ENCODE peak calls at places on chromosomes 12 and 14, in five cellular contexts. B is adipocyte; K is stimulated activated CD8-positive, alpha-beta memory T cell treated with anti-CD3 and anti-CD28 coated beads, Interleukin-15, amount 100 ng/mL, for 1 hour; F is RKO; Q is skeletal muscle cell. C is an unnamed sample.

GRCh38 chr12:104524026-104524425 is 67.3 kb downstream of the CHST11 start:
- DNase-seq in B (peak), K (no peak), F (no peak), Q (no peak), C (peak)

GRCh38 chr12:104715562-104716182 is 242.4 kb downstream of the SLC41A2 start:
- DNase-seq in B (no peak), K (no peak), F (no peak), Q (no peak), C (no peak)

GRCh38 chr12:25924535-25925001 is 33.9 kb upstream of the RASSF8 start:
- DNase-seq in B (no peak), K (no peak), F (no peak), Q (no peak), C (no peak)

GRCh38 chr14:64800000-64800399 is 79.7 kb downstream of the SPTB start:
- DNase-seq in B (peak), K (no peak), F (peak), Q (no peak), C (peak)

GRCh38 chr14:87049886-87050820 is 942.8 kb downstream of the GALC start:
- DNase-seq in B (peak), K (no peak), F (peak), Q (no peak), C (peak)

GRCh38 chr12:65759735-65760134 is 64.5 kb upstream of the HMGA2 start:
- DNase-seq in B (no peak), K (no peak), F (no peak), Q (no peak), C (no peak)

GRCh38 chr14:101031721-101032120 is 128.2 kb upstream of the RTL1 start:
- DNase-seq in B (no peak), K (no peak), F (no peak), Q (no peak), C (no peak)

GRCh38 chr14:75088566-75089373 is 19.3 kb downstream of the ZC2HC1C start:
- DNase-seq in B (peak), K (peak), F (peak), Q (no peak), C (peak)

GRCh38 chr12:62133440-62133839 is 126.8 kb upstream of the USP15 start:
- DNase-seq in B (no peak), K (no peak), F (no peak), Q (no peak), C (no peak)

GRCh38 chr12:53223391-53224267 is 8.4 kb downstream of the RARG start:
- DNase-seq in B (peak), K (no peak), F (no peak), Q (no peak), C (peak)

GRCh38 chr14:58133739-58134138 is 18.3 kb downstream of the ARMH4 start:
- DNase-seq in B (peak), K (no peak), F (peak), Q (no peak), C (peak)

GRCh38 chr12:96907681-96908163 is 665 bp downstream of the NEDD1 start:
- DNase-seq in B (peak), K (no peak), F (peak), Q (no peak), C (peak)

GRCh38 chr12:67747869-67748760 is 99.6 kb downstream of the DYRK2 start:
- DNase-seq in B (peak), K (no peak), F (peak), Q (no peak), C (peak)

GRCh38 chr14:43003845-43004244 is 1397.2 kb downstream of the LRFN5 start:
- DNase-seq in B (no peak), K (no peak), F (peak), Q (no peak), C (peak)

GRCh38 chr14:103973354-103973753 is 31.0 kb upstream of the RD3L start:
- DNase-seq in B (no peak), K (no peak), F (no peak), Q (no peak), C (no peak)

GRCh38 chr12:15629108-15629507 is 160.1 kb downstream of the EPS8 start:
- DNase-seq in B (peak), K (no peak), F (no peak), Q (peak), C (peak)

C was measured in fibroblast of the aortic adventitia.